ENCODE peak calls at places on chromosome X, in seven cellular contexts. W, P, O, B, U, N and L are unnamed samples.

GRCh38 chrX:149491812-149492211 is 13.3 kb downstream of the IDS start:
- DNase-seq in B (no peak), P (no peak), N (peak; percentile 47), U (no peak), W (peak; percentile 48), O (no peak), L (no peak)

GRCh38 chrX:125289209-125289608 is 30.5 kb upstream of the TEX13C start:
- DNase-seq in W (peak; percentile 0), B (no peak), O (no peak), N (no peak), U (no peak), P (no peak), L (no peak)

GRCh38 chrX:39648548-39649254 is 449.1 kb downstream of the BCOR start:
- DNase-seq in O (no peak), U (no peak), W (no peak), B (no peak), P (no peak), N (no peak), L (no peak)

GRCh38 chrX:15497865-15498264 is 2.7 kb upstream of the BMX start:
- DNase-seq in U (no peak), W (peak; percentile 24), N (peak; percentile 56), B (peak; percentile 22), P (no peak), O (no peak), L (no peak)

GRCh38 chrX:151688695-151689094 is 6.6 kb upstream of the PRRG3 start:
- DNase-seq in U (no peak), N (no peak), B (no peak), W (no peak), O (no peak), P (no peak), L (no peak)

GRCh38 chrX:133412246-133412645 is 3.0 kb downstream of the GPC4 start:
- DNase-seq in N (no peak), B (no peak), U (no peak), O (no peak), P (no peak), W (no peak), L (no peak)

GRCh38 chrX:16250296-16250695 is 83.0 kb downstream of the MAGEB17 start:
- DNase-seq in U (no peak), W (no peak), O (no peak), N (no peak), P (no peak), B (no peak), L (no peak)

GRCh38 chrX:38276089-38276488 is 51.2 kb downstream of the RPGR start:
- DNase-seq in U (no peak), O (no peak), B (no peak), P (no peak), W (no peak), N (no peak), L (no peak)

GRCh38 chrX:57367649-57368048 is 81.1 kb downstream of the FAAH2 start:
- DNase-seq in B (no peak), U (no peak), O (no peak), W (peak; percentile 0), N (no peak), P (no peak), L (no peak)

GRCh38 chrX:72201836-72202536 is 20.4 kb downstream of the PIN4 start:
- DNase-seq in N (no peak), U (no peak), B (no peak), P (no peak), W (no peak), O (no peak), L (no peak)

GRCh38 chrX:11641368-11641767 is 24.4 kb downstream of the ARHGAP6 start:
- DNase-seq in B (no peak), U (no peak), O (no peak), N (no peak), W (no peak), P (no peak), L (no peak)
- TF ChIP-seq POLR2AphosphoS5 in B (no peak), U (no peak), O (no peak), N (no peak), W (no peak), P (no peak), L (no peak)

DNA sequence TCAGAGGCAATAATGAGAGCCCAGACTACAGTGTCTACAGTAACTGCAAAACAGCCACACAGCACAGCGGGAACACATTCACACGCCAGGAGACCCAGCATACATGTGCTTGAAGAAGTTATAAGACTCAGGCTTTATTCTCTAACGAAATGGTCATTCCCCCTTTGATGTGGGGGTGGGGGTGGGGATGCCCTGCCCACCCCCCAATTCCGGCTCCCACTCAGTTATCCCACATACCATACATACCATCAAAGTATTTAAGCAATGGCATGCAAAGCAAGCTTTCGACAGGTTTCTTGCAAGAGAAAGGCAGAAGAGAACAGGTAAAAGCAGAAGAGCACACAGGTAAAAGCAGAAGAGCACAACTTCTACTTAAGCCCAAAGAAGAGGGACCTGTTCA is 3.6 kb downstream of the MECP2 start:
- DNase-seq in W (no peak), N (no peak), U (no peak), B (no peak), O (no peak), P (no peak), L (no peak)
- H3K4me1 ChIP-seq in W (peaks cover 46% of the 10 kb centered on the region), N (peaks cover 10% of the 10 kb centered on the region), U (peaks cover 3% of the 10 kb centered on the region), B (peaks cover 15% of the 10 kb centered on the region), O (peaks cover 49% of the 10 kb centered on the region), P (peaks cover 47% of the 10 kb centered on the region), L (peaks cover 28% of the 10 kb centered on the region)

DNA sequence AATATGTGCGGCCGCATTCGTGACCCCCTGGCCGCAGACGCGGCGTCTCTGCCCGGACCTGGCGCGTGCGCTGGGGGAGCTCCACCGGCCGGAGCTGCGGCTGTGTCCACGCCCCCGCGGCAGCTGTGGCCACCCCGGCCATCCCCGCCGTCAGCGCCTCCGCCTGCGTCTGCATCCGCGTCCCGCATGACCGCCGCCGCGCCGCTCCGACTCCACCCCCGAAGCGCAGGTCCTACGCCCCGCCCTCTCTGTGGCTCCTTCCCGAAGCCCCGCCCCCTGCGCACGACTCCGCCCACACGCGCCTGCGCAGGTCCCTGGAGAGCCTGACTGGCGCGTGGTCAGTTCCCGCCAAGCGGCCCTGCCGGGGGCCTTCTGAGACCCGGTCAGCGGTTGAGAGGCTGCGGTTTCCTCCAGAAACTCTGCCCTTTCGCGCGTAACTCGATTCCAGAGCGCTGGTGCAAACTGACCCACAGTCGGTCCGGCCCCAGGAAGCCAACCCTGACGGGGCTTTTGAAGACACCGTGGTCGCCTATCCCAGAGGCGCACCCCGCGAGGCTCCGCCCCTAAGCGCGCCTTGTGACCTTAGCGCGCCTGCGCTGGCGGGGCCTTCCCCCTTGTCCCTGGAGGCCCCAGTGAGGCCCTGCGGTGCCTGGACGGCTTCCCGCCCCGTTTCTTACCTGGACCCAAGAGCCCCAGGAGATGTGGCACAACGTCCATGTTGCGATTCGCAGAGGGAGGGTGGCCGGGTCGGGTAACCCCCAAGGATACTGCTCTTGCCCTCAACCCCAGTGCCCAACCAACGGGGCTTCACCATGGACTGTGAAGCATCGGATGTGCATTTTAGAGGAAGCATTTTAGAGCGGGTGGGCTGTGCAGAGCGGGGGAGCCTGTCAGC is at the start of gene LAGE3:
- DNase-seq in W (peak; percentile 60), O (peak; percentile 96), P (peak; percentile 97), B (peak; percentile 69), N (peak; percentile 96), U (peak; percentile 90), L (peak; percentile 99)
- TF ChIP-seq POLR2A in W (peak; percentile 17), O (no peak), P (peak; percentile 33), B (peak; percentile 45), N (peak; percentile 59), U (no peak), L (no peak)

GRCh38 chrX:123962006-123962485 is 540 bp downstream of the STAG2 start:
- DNase-seq in W (no peak), B (peak; percentile 24), O (no peak), U (no peak), N (no peak), P (no peak), L (no peak)
- TF ChIP-seq POLR2AphosphoS5 in W (no peak), B (no peak), O (no peak), U (no peak), N (no peak), P (no peak), L (no peak)

DNA sequence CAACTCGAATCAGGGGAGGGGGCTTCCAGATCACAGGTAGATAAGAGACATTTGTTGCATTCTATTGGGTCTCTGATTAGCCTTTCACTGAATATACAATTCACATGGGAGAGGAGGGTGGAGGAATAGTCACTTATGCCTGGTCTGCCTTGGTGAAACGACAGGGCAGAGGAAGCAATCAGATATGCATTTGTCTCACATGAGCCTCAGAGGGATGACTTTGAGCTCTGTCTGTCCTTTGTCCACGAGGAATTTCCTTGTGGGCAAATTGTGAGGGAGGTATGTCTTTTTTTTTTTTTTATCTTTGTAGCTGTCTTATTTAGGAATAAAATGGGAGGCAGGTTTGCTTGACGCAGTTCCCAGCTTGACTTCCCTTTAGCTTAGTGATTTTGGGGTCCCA is 28.5 kb upstream of the TMSB4X start:
- DNase-seq in W (no peak), U (no peak), P (no peak), N (no peak), B (no peak), O (no peak), L (no peak)
- H3K4me1 ChIP-seq in W (peaks cover 49% of the 10 kb centered on the region), U (no peaks in the 10 kb centered on the region), P (peaks cover 15% of the 10 kb centered on the region), N (no peaks in the 10 kb centered on the region), B (peaks cover 11% of the 10 kb centered on the region), O (peaks cover 5% of the 10 kb centered on the region), L (no peaks in the 10 kb centered on the region)

GRCh38 chrX:318068-318738 is 393 bp downstream of the GTPBP6 start:
- DNase-seq in P (peak; percentile 100), W (peak; percentile 98), N (peak; percentile 99), U (peak; percentile 99), B (peak; percentile 97), O (peak; percentile 99), L (no peak)
- TF ChIP-seq POLR2A in P (no peak), W (peak; percentile 68), N (peak; percentile 82), U (peak; percentile 49), B (peak; percentile 24), O (peak; percentile 42), L (peak; percentile 91)

DNA sequence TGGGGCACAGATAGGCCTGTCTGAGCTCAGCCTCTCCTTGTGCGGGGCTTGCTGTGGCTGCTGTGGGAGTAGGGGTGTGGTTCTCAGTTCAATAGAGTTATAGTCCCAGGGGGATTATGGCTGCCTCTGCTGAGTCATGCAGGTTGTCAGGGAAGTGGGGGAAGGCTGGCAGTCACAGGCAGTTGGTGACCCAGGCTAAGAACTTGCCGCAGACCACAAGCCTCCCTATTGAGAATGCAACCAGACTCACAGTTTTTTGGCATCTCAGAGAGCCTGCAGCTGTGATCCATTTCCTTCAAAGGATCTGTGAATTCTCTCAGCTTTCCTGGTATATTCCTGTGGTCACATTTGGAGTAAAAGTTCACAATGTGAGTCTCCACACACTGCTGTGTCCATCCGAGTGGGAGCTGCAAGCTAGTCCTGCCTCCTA is 364.9 kb downstream of the ZNF674 start:
- DNase-seq in W (peak; percentile 2), B (peak; percentile 85), U (no peak), P (no peak), N (no peak), O (no peak), L (no peak)
- TF ChIP-seq POLR2AphosphoS5 in W (no peak), B (peak; percentile 34), U (no peak), P (no peak), N (no peak), O (no peak), L (no peak)

GRCh38 chrX:10119399-10119990 is 37.3 kb upstream of the CLCN4 start:
- DNase-seq in B (peak; percentile 73), W (peak; percentile 64), P (peak; percentile 94), O (peak; percentile 87), U (peak; percentile 56), N (peak; percentile 80), L (no peak)
- H3K4me1 ChIP-seq in B (no peaks in the 10 kb centered on the region), W (no peaks in the 10 kb centered on the region), P (peaks cover 43% of the 10 kb centered on the region), O (peaks cover 11% of the 10 kb centered on the region), U (no peaks in the 10 kb centered on the region), N (no peaks in the 10 kb centered on the region), L (peaks cover 15% of the 10 kb centered on the region)